ENCODE peak calls at places on chromosomes 2 and 18, in eight cellular contexts. J, B, D, H, G, S, O and N are unnamed samples.

GRCh38 chr2:237383991-237384671 is 29.8 kb downstream of the COL6A3 start:
- DNase-seq in J (no peak), B (no peak), D (no peak), H (peak; percentile 78), G (peak; percentile 95), S (peak; percentile 96), O (peak; percentile 98), N (peak; percentile 97)

GRCh38 chr2:25305197-25305596 is 36.5 kb downstream of the DNMT3A start:
- DNase-seq in J (no peak), B (no peak), D (no peak), H (no peak), G (no peak), S (no peak), O (no peak), N (no peak)

GRCh38 chr2:157875720-157876065 is 437 bp downstream of the ACVR1 start:
- DNase-seq in J (no peak), B (peak; percentile 85), D (no peak), H (no peak), G (no peak), S (peak; percentile 28), O (no peak), N (no peak)

GRCh38 chr2:19114754-19115231 is 243.6 kb downstream of the OSR1 start:
- DNase-seq in J (no peak), B (no peak), D (no peak), H (peak; percentile 74), G (no peak), S (peak; percentile 29), O (no peak), N (peak; percentile 33)

GRCh38 chr2:202754936-202755335 is 116.6 kb downstream of the ICA1L start:
- DNase-seq in J (no peak), B (no peak), D (no peak), H (no peak), G (no peak), S (no peak), O (peak; percentile 51), N (no peak)

GRCh38 chr2:174039551-174040416 is 74.6 kb upstream of the SP3 start:
- DNase-seq in J (peak; percentile 70), B (peak; percentile 94), D (peak; percentile 92), H (peak; percentile 94), G (peak; percentile 97), S (peak; percentile 98), O (peak; percentile 97), N (peak; percentile 98)

GRCh38 chr18:78713726-78714125 is 265.9 kb upstream of the SALL3 start:
- DNase-seq in J (no peak), B (no peak), D (no peak), H (no peak), G (no peak), S (no peak), O (no peak), N (no peak)

GRCh38 chr18:58314284-58314683 is 270.3 kb downstream of the NEDD4L start:
- DNase-seq in J (peak; percentile 89), B (no peak), D (peak; percentile 71), H (peak; percentile 97), G (peak; percentile 95), S (peak; percentile 83), O (peak; percentile 95), N (peak; percentile 94)

GRCh38 chr18:62341423-62341920 is 16.4 kb downstream of the TNFRSF11A start:
- DNase-seq in J (no peak), B (no peak), D (no peak), H (no peak), G (no peak), S (no peak), O (no peak), N (no peak)

GRCh38 chr2:133843551-133843950 is 275.3 kb upstream of the NCKAP5 start:
- DNase-seq in J (no peak), B (no peak), D (no peak), H (no peak), G (no peak), S (no peak), O (no peak), N (no peak)

GRCh38 chr2:102677219-102678215 is 58.2 kb downstream of the SLC9A2 start:
- DNase-seq in J (no peak), B (no peak), D (no peak), H (peak; percentile 8), G (peak; percentile 4), S (no peak), O (no peak), N (peak; percentile 3)

GRCh38 chr2:218290316-218291261 is 1.7 kb downstream of the TMBIM1 start:
- DNase-seq in J (no peak), B (no peak), D (no peak), H (no peak), G (no peak), S (no peak), O (no peak), N (no peak)

GRCh38 chr2:21194828-21195227 is 71.1 kb downstream of the TDRD15 start:
- DNase-seq in J (no peak), B (peak; percentile 73), D (no peak), H (no peak), G (no peak), S (no peak), O (no peak), N (no peak)

GRCh38 chr2:42029639-42030195 is 18.1 kb upstream of the PKDCC start:
- DNase-seq in J (no peak), B (peak; percentile 69), D (no peak), H (no peak), G (no peak), S (no peak), O (no peak), N (no peak)

GRCh38 chr2:42030829-42031228 is 17.0 kb upstream of the PKDCC start:
- DNase-seq in J (no peak), B (no peak), D (no peak), H (no peak), G (no peak), S (no peak), O (no peak), N (no peak)

GRCh38 chr2:42030196-42030759 is 17.5 kb upstream of the PKDCC start:
- DNase-seq in J (no peak), B (peak; percentile 82), D (no peak), H (no peak), G (no peak), S (no peak), O (no peak), N (no peak)

GRCh38 chr2:42026332-42026731 is 21.5 kb upstream of the PKDCC start:
- DNase-seq in J (no peak), B (no peak), D (no peak), H (no peak), G (no peak), S (no peak), O (no peak), N (no peak)

GRCh38 chr2:42028571-42029148 is 19.2 kb upstream of the PKDCC start:
- DNase-seq in J (no peak), B (no peak), D (peak; percentile 71), H (no peak), G (no peak), S (peak; percentile 37), O (no peak), N (peak; percentile 52)
- H3K4me3 ChIP-seq in J (no peak overlapping the region), B (no peak overlapping the region), D (no peak overlapping the region), H (no peak overlapping the region), G (no peak overlapping the region), S (no peak overlapping the region), O (no peak overlapping the region), N (no peak overlapping the region)

GRCh38 chr2:2732331-2733119 is 401.4 kb upstream of the MYT1L start:
- DNase-seq in J (no peak), B (no peak), D (no peak), H (no peak), G (no peak), S (no peak), O (no peak), N (no peak)

GRCh38 chr2:2735041-2735440 is 404.0 kb upstream of the MYT1L start:
- DNase-seq in J (no peak), B (no peak), D (no peak), H (no peak), G (no peak), S (no peak), O (no peak), N (no peak)

GRCh38 chr2:2731885-2732284 is 400.8 kb upstream of the MYT1L start:
- DNase-seq in J (no peak), B (no peak), D (no peak), H (no peak), G (no peak), S (no peak), O (no peak), N (no peak)

GRCh38 chr2:2733818-2734217 is 402.7 kb upstream of the MYT1L start:
- DNase-seq in J (no peak), B (no peak), D (no peak), H (no peak), G (no peak), S (no peak), O (no peak), N (no peak)

GRCh38 chr2:2734308-2734707 is 403.2 kb upstream of the MYT1L start:
- DNase-seq in J (no peak), B (no peak), D (no peak), H (no peak), G (no peak), S (no peak), O (no peak), N (no peak)
- TF ChIP-seq CTCF in J (no peak), B (no peak), D (no peak), H (no peak), G (no peak), S (no peak), O (no peak), N (no peak)

GRCh38 chr2:47344890-47345583 is 57.9 kb upstream of the MSH2 start:
- DNase-seq in J (peak; percentile 51), B (peak; percentile 99), D (peak; percentile 59), H (peak; percentile 54), G (peak; percentile 73), S (no peak), O (peak; percentile 44), N (peak; percentile 60)

GRCh38 chr2:47339745-47340541 is 63.0 kb upstream of the MSH2 start:
- DNase-seq in J (no peak), B (no peak), D (no peak), H (peak; percentile 46), G (no peak), S (peak; percentile 70), O (peak; percentile 61), N (peak; percentile 43)

GRCh38 chr2:47346669-47347068 is 56.3 kb upstream of the MSH2 start:
- DNase-seq in J (no peak), B (no peak), D (no peak), H (no peak), G (no peak), S (no peak), O (no peak), N (no peak)

GRCh38 chr2:47346107-47346506 is 56.8 kb upstream of the MSH2 start:
- DNase-seq in J (no peak), B (peak; percentile 68), D (no peak), H (no peak), G (no peak), S (no peak), O (no peak), N (no peak)

GRCh38 chr2:47345584-47345913 is 57.4 kb upstream of the MSH2 start:
- DNase-seq in J (no peak), B (no peak), D (no peak), H (no peak), G (no peak), S (no peak), O (no peak), N (no peak)
- H3K4me3 ChIP-seq in J (peak overlapping the region; percentile 27), B (peak overlapping the region; percentile 91), D (peak overlapping the region; percentile 57), H (no peak overlapping the region), G (no peak overlapping the region), S (peak overlapping the region; percentile 43), O (no peak overlapping the region), N (peak overlapping the region; percentile 35)

DNA sequence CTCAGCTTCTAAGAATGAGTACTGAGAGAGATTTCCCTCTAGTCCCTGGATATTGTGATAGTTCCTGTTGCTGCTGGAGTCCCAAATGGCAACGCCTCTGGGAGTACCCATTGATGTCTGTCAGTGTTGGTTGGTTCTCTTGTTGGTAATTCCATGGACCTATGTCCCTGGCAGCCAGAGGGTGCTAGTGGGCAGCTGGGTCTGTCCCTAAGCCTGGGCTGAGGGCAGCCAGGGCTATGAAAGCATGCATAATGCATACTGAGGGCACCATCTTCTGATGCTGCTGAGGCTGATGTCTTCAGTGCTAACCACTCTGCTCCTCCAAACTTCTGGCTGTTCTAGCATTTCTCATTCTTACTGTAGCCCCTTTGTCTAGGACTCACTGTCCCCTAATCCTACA is 35.9 kb downstream of the NABP1 start:
- DNase-seq in J (no peak), B (peak; percentile 63), D (no peak), H (no peak), G (no peak), S (no peak), O (no peak), N (no peak)
- TF ChIP-seq CTCF in J (no peak), B (peak; percentile 63), D (no peak), H (no peak), G (no peak), S (peak; percentile 30), O (no peak), N (peak; percentile 11)